ENCODE peak calls at places on chromosomes 4 and X, in nine cellular contexts. O is fibroblast of mammary gland, Z is ovary, U is endothelial cell of umbilical vein, F is left ventricle myocardium inferior, E is PC-3, A is upper lobe of right lung, X is Panc1, G is cardiac muscle cell. P is an unnamed sample.
A peak's percentile ranks its signal among the peaks of the same experiment; 100 is the strongest.

GRCh38 chr4:55393461-55394320 is 2.1 kb upstream of the TMEM165 start:
- DNase-seq in Z (no peak), F (no peak), E (peak; percentile 90), U (no peak), O (peak; percentile 65), G (no peak), A (no peak), X (no peak), P (no peak)

GRCh38 chr4:54107951-54108740 is 8.2 kb downstream of the GSX2 start:
- DNase-seq in F (no peak), E (no peak), A (no peak), G (no peak), O (no peak), X (no peak), U (no peak), Z (no peak), P (no peak)

GRCh38 chr4:123995939-123996338 is 599.3 kb downstream of the SPRY1 start:
- DNase-seq in O (peak; percentile 93), U (peak; percentile 79), F (no peak), G (no peak), A (no peak), Z (no peak), X (no peak), E (peak; percentile 59), P (no peak)

GRCh38 chr4:7510066-7510465 is 75.3 kb upstream of the PSAPL1 start:
- DNase-seq in Z (no peak), O (no peak), A (no peak), X (no peak), E (no peak), G (no peak), F (no peak), U (no peak), P (no peak)

GRCh38 chr4:78065514-78066192 is 8.5 kb downstream of the FRAS1 start:
- DNase-seq in E (no peak), X (no peak), F (no peak), O (no peak), A (no peak), Z (no peak), G (no peak), U (no peak), P (no peak)

GRCh38 chr4:138034871-138035270 is 207.3 kb downstream of the SLC7A11 start:
- DNase-seq in Z (no peak), E (peak; percentile 87), X (no peak), F (no peak), G (no peak), U (peak; percentile 67), A (no peak), O (peak; percentile 81), P (no peak)

GRCh38 chrX:54807524-54808108 is at the start of gene MAGED2:
- DNase-seq in U (peak; percentile 68), O (peak; percentile 3), X (no peak), E (peak; percentile 8), A (peak; percentile 64), G (peak; percentile 64), F (peak; percentile 25), Z (peak; percentile 57), P (no peak)

GRCh38 chr4:41280010-41280409 is 23.3 kb downstream of the UCHL1 start:
- DNase-seq in Z (no peak), A (no peak), F (no peak), G (no peak), X (no peak), O (peak; percentile 34), E (no peak), U (no peak), P (no peak)

GRCh38 chr4:41066049-41066448 is 148.3 kb downstream of the APBB2 start:
- DNase-seq in G (no peak), E (no peak), U (no peak), F (no peak), A (no peak), Z (no peak), O (no peak), X (no peak), P (no peak)

GRCh38 chrX:72305286-72306084 is at the start of gene CITED1:
- DNase-seq in Z (no peak), F (no peak), E (no peak), A (no peak), U (no peak), X (no peak), O (no peak), G (no peak), P (no peak)

GRCh38 chr4:30760560-30760959 is 40.4 kb downstream of the PCDH7 start:
- DNase-seq in G (no peak), A (no peak), Z (no peak), O (no peak), U (peak; percentile 31), E (no peak), F (no peak), X (no peak), P (no peak)

GRCh38 chr4:155403886-155404285 is 27.1 kb upstream of the MAP9 start:
- DNase-seq in F (no peak), A (no peak), O (peak; percentile 68), Z (no peak), G (peak; percentile 65), E (peak; percentile 71), U (peak; percentile 67), X (peak; percentile 20), P (peak; percentile 44)

GRCh38 chr4:26355392-26356052 is 34.7 kb downstream of the RBPJ start:
- DNase-seq in U (no peak), X (no peak), G (no peak), O (no peak), Z (no peak), A (no peak), F (no peak), E (no peak), P (no peak)

GRCh38 chrX:127621780-127622179 is 430.4 kb downstream of the ACTRT1 start:
- DNase-seq in A (no peak), Z (no peak), F (no peak), X (no peak), G (no peak), U (no peak), O (no peak), E (peak; percentile 55), P (no peak)

GRCh38 chr4:88514557-88515511 is 8.7 kb downstream of the PYURF start:
- DNase-seq in U (no peak), X (no peak), A (no peak), F (no peak), Z (no peak), O (no peak), G (no peak), E (peak; percentile 28), P (peak; percentile 99)

GRCh38 chr4:183588169-183588675 is 70.8 kb downstream of the RWDD4 start:
- DNase-seq in E (no peak), A (no peak), U (no peak), F (no peak), Z (peak; percentile 47), G (peak; percentile 50), X (no peak), O (peak; percentile 77), P (no peak)

GRCh38 chrX:144946696-144947095 is 300.6 kb upstream of the SPANXN1 start:
- DNase-seq in Z (no peak), O (peak; percentile 61), X (no peak), A (no peak), G (no peak), E (no peak), F (no peak), U (no peak), P (no peak)

GRCh38 chrX:30865020-30865419 is 24.0 kb downstream of the TAB3 start:
- DNase-seq in Z (no peak), A (no peak), X (no peak), O (no peak), G (peak; percentile 32), F (no peak), E (peak; percentile 50), U (no peak), P (no peak)

GRCh38 chr4:82515705-82516104 is 46.1 kb downstream of the TMEM150C start:
- DNase-seq in Z (peak; percentile 63), U (peak; percentile 94), G (peak; percentile 29), F (peak; percentile 28), O (peak; percentile 78), X (no peak), E (peak; percentile 43), A (no peak), P (peak; percentile 51)

GRCh38 chrX:130300010-130300282 is 31.2 kb upstream of the ZNF280C start:
- DNase-seq in O (no peak), U (no peak), Z (no peak), X (no peak), G (no peak), F (no peak), A (no peak), E (no peak), P (no peak)

DNA sequence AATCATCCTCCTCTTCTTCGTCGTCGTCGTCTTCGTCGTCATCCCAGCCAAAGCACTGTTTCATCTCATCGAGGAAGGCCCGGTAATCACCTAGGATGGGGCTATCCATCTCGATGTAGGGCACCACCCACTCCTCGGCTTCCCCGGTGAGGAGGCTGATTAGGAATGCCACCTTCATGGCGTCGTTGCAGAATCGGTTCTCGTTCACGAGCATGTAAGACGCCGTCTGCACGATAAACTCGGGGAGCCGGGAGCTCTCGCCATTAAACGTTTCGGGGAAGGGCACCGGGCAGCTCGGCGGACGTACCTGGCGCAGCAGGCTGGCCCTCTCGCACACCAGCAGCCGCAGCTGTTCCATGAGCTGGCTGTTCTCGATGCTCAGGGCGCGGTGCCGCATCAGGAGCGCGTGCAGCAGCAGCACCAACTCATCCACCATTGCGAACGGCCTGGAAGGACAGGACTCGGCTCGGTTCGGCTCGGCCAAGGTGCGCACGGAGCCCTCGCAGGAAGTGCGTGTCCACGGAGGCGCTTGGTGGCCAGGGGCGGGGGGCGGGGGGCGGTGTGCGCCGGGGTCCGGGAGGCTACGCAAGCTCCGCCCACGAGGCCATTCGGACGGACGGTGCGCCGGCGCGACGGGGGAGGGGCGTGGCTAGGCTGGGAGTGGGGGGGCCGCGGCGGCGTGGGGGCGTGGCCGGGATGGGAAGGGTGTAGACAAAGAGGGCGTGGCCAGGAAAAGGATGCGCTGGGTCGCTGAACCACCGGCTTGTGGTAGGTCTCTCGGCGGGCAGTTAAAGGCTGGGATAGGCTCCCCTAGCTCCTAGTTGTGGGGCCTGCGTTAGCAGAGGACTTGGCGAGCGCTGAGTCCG is at the start of gene LDOC1:
- DNase-seq in Z (peak; percentile 83), X (no peak), F (peak; percentile 69), G (peak; percentile 86), O (peak; percentile 71), U (peak; percentile 82), A (peak; percentile 86), E (peak; percentile 89), P (peak; percentile 26)
- H3K4me3 ChIP-seq in Z (peak within 1 kb of the TSS; percentile 57), X (no peak within 1 kb of the TSS), F (peak within 1 kb of the TSS; percentile 69), G (peak within 1 kb of the TSS; percentile 72), O (peak within 1 kb of the TSS; percentile 60), U (peak within 1 kb of the TSS; percentile 68), A (peak within 1 kb of the TSS; percentile 59), E (peak within 1 kb of the TSS; percentile 99), P (peak within 1 kb of the TSS; percentile 60)

GRCh38 chr4:48270516-48270897 is 869 bp upstream of the TEC start:
- DNase-seq in O (no peak), E (no peak), A (no peak), F (no peak), G (no peak), Z (no peak), U (no peak), X (no peak), P (no peak)
- TF ChIP-seq CTCF in O (no peak), E (no peak), A (no peak), F (no peak), G (no peak), Z (no peak), U (no peak), X (no peak), P (no peak)

GRCh38 chrX:148567779-148568178 is 67.4 kb downstream of the AFF2 start:
- DNase-seq in F (no peak), O (no peak), X (no peak), U (no peak), Z (no peak), A (no peak), G (no peak), E (no peak), P (no peak)
- H3K4me3 ChIP-seq in F (no peak overlapping the region), O (no peak overlapping the region), X (no peak overlapping the region), U (no peak overlapping the region), Z (no peak overlapping the region), A (no peak overlapping the region), G (no peak overlapping the region), E (no peak overlapping the region), P (no peak overlapping the region)

GRCh38 chr4:111778543-111778942 is 366.7 kb upstream of the FAM241A start:
- DNase-seq in A (no peak), G (peak; percentile 37), E (no peak), F (no peak), Z (no peak), U (no peak), O (peak; percentile 44), X (no peak), P (no peak)
- TF ChIP-seq CTCF in A (peak; percentile 18), G (no peak), E (no peak), F (no peak), Z (no peak), U (no peak), O (peak; percentile 31), X (peak; percentile 11), P (peak; percentile 12)